ENCODE peak calls at places on chromosome 5, in nine cellular contexts. One of them, this sample, is unnamed.

GRCh38 chr5:53923969-53924876 is 363.8 kb downstream of the NDUFS4 start:
- DNase-seq in choroid plexus epithelial cell: peak
- DNase-seq in ovary: no peak
- DNase-seq in HFF-Myc: no peak
- DNase-seq in H9: no peak
- DNase-seq in left ventricle myocardium inferior: no peak
- DNase-seq in heart right ventricle: no peak
- DNase-seq in lower lobe of right lung: no peak
- DNase-seq in AG09309: no peak
- DNase-seq in this sample: no peak

GRCh38 chr5:96651948-96652753 is 10.0 kb upstream of the CAST start:
- DNase-seq in choroid plexus epithelial cell: peak
- DNase-seq in ovary: no peak
- DNase-seq in HFF-Myc: no peak
- DNase-seq in H9: peak
- DNase-seq in left ventricle myocardium inferior: no peak
- DNase-seq in heart right ventricle: no peak
- DNase-seq in lower lobe of right lung: no peak
- DNase-seq in AG09309: no peak
- DNase-seq in this sample: no peak

GRCh38 chr5:80408475-80408875 is 611 bp downstream of the ZFYVE16 start:
- DNase-seq in choroid plexus epithelial cell: peak
- DNase-seq in ovary: no peak
- DNase-seq in HFF-Myc: no peak
- DNase-seq in H9: peak
- DNase-seq in left ventricle myocardium inferior: peak
- DNase-seq in heart right ventricle: peak
- DNase-seq in lower lobe of right lung: peak
- DNase-seq in AG09309: no peak
- DNase-seq in this sample: peak

GRCh38 chr5:113546711-113547159 is 33.2 kb downstream of the YTHDC2 start:
- DNase-seq in choroid plexus epithelial cell: peak
- DNase-seq in ovary: no peak
- DNase-seq in HFF-Myc: peak
- DNase-seq in H9: no peak
- DNase-seq in left ventricle myocardium inferior: no peak
- DNase-seq in heart right ventricle: no peak
- DNase-seq in lower lobe of right lung: no peak
- DNase-seq in AG09309: peak
- DNase-seq in this sample: peak

GRCh38 chr5:32538031-32538547 is 47.3 kb upstream of the SUB1 start:
- DNase-seq in choroid plexus epithelial cell: no peak
- DNase-seq in ovary: peak
- DNase-seq in HFF-Myc: no peak
- DNase-seq in H9: no peak
- DNase-seq in left ventricle myocardium inferior: peak
- DNase-seq in heart right ventricle: no peak
- DNase-seq in lower lobe of right lung: no peak
- DNase-seq in AG09309: no peak
- DNase-seq in this sample: peak

GRCh38 chr5:140341591-140341990 is 4.8 kb downstream of the HBEGF start:
- DNase-seq in choroid plexus epithelial cell: no peak
- DNase-seq in ovary: no peak
- DNase-seq in HFF-Myc: no peak
- DNase-seq in H9: no peak
- DNase-seq in left ventricle myocardium inferior: peak
- DNase-seq in heart right ventricle: peak
- DNase-seq in lower lobe of right lung: no peak
- DNase-seq in AG09309: no peak
- DNase-seq in this sample: no peak

GRCh38 chr5:102600964-102601363 is 102.2 kb upstream of the SLCO6A1 start:
- DNase-seq in choroid plexus epithelial cell: peak
- DNase-seq in ovary: no peak
- DNase-seq in HFF-Myc: no peak
- DNase-seq in H9: no peak
- DNase-seq in left ventricle myocardium inferior: no peak
- DNase-seq in heart right ventricle: no peak
- DNase-seq in lower lobe of right lung: no peak
- DNase-seq in AG09309: no peak
- DNase-seq in this sample: peak

GRCh38 chr5:53253421-53253871 is 143.9 kb upstream of the MOCS2 start:
- DNase-seq in choroid plexus epithelial cell: peak
- DNase-seq in ovary: no peak
- DNase-seq in HFF-Myc: no peak
- DNase-seq in H9: no peak
- DNase-seq in left ventricle myocardium inferior: no peak
- DNase-seq in heart right ventricle: no peak
- DNase-seq in lower lobe of right lung: no peak
- DNase-seq in AG09309: peak
- DNase-seq in this sample: peak

GRCh38 chr5:81534481-81534840 is 140.5 kb upstream of the ACOT12 start:
- DNase-seq in choroid plexus epithelial cell: peak
- DNase-seq in ovary: no peak
- DNase-seq in HFF-Myc: no peak
- DNase-seq in H9: no peak
- DNase-seq in left ventricle myocardium inferior: no peak
- DNase-seq in heart right ventricle: no peak
- DNase-seq in lower lobe of right lung: no peak
- DNase-seq in AG09309: no peak
- DNase-seq in this sample: no peak

GRCh38 chr5:122586351-122586750 is 188.5 kb upstream of the SNX2 start:
- DNase-seq in choroid plexus epithelial cell: peak
- DNase-seq in ovary: no peak
- DNase-seq in HFF-Myc: no peak
- DNase-seq in H9: no peak
- DNase-seq in left ventricle myocardium inferior: no peak
- DNase-seq in heart right ventricle: no peak
- DNase-seq in lower lobe of right lung: no peak
- DNase-seq in AG09309: no peak
- DNase-seq in this sample: no peak

GRCh38 chr5:54309751-54310432 is 481 bp downstream of the ARL15 start:
- DNase-seq in choroid plexus epithelial cell: peak
- DNase-seq in ovary: no peak
- DNase-seq in HFF-Myc: no peak
- DNase-seq in H9: no peak
- DNase-seq in left ventricle myocardium inferior: peak
- DNase-seq in heart right ventricle: no peak
- DNase-seq in lower lobe of right lung: peak
- DNase-seq in AG09309: no peak
- DNase-seq in this sample: peak

GRCh38 chr5:152097128-152097527 is 172.5 kb upstream of the GLRA1 start:
- DNase-seq in choroid plexus epithelial cell: no peak
- DNase-seq in ovary: no peak
- DNase-seq in HFF-Myc: no peak
- DNase-seq in H9: no peak
- DNase-seq in left ventricle myocardium inferior: no peak
- DNase-seq in heart right ventricle: no peak
- DNase-seq in lower lobe of right lung: no peak
- DNase-seq in AG09309: no peak
- DNase-seq in this sample: no peak

GRCh38 chr5:178664141-178664540 is 37.3 kb upstream of the CLK4 start:
- DNase-seq in choroid plexus epithelial cell: no peak
- DNase-seq in ovary: no peak
- DNase-seq in HFF-Myc: no peak
- DNase-seq in H9: no peak
- DNase-seq in left ventricle myocardium inferior: no peak
- DNase-seq in heart right ventricle: no peak
- DNase-seq in lower lobe of right lung: no peak
- DNase-seq in AG09309: no peak
- DNase-seq in this sample: no peak

GRCh38 chr5:178667685-178668084 is 40.8 kb upstream of the CLK4 start:
- DNase-seq in choroid plexus epithelial cell: no peak
- DNase-seq in ovary: no peak
- DNase-seq in HFF-Myc: no peak
- DNase-seq in H9: peak
- DNase-seq in left ventricle myocardium inferior: no peak
- DNase-seq in heart right ventricle: no peak
- DNase-seq in lower lobe of right lung: no peak
- DNase-seq in AG09309: no peak
- DNase-seq in this sample: no peak

GRCh38 chr5:178668579-178668978 is 41.7 kb upstream of the CLK4 start:
- DNase-seq in choroid plexus epithelial cell: no peak
- DNase-seq in ovary: no peak
- DNase-seq in HFF-Myc: no peak
- DNase-seq in H9: no peak
- DNase-seq in left ventricle myocardium inferior: no peak
- DNase-seq in heart right ventricle: no peak
- DNase-seq in lower lobe of right lung: no peak
- DNase-seq in AG09309: no peak
- DNase-seq in this sample: no peak

GRCh38 chr5:178670486-178670885 is 43.6 kb upstream of the CLK4 start:
- DNase-seq in choroid plexus epithelial cell: no peak
- DNase-seq in ovary: no peak
- DNase-seq in HFF-Myc: no peak
- DNase-seq in H9: no peak
- DNase-seq in left ventricle myocardium inferior: no peak
- DNase-seq in heart right ventricle: no peak
- DNase-seq in lower lobe of right lung: no peak
- DNase-seq in AG09309: no peak
- DNase-seq in this sample: no peak

GRCh38 chr5:178667109-178667508 is 40.3 kb upstream of the CLK4 start:
- DNase-seq in choroid plexus epithelial cell: peak
- DNase-seq in ovary: no peak
- DNase-seq in HFF-Myc: no peak
- DNase-seq in H9: no peak
- DNase-seq in left ventricle myocardium inferior: no peak
- DNase-seq in heart right ventricle: no peak
- DNase-seq in lower lobe of right lung: no peak
- DNase-seq in AG09309: no peak
- DNase-seq in this sample: no peak
- TF ChIP-seq CTCF in choroid plexus epithelial cell: no peak
- TF ChIP-seq CTCF in ovary: no peak
- TF ChIP-seq CTCF in HFF-Myc: no peak
- TF ChIP-seq CTCF in H9: no peak
- TF ChIP-seq CTCF in left ventricle myocardium inferior: no peak
- TF ChIP-seq CTCF in heart right ventricle: no peak
- TF ChIP-seq CTCF in lower lobe of right lung: no peak
- TF ChIP-seq CTCF in AG09309: no peak
- TF ChIP-seq CTCF in this sample: no peak

GRCh38 chr5:136080483-136081180 is 51.8 kb downstream of the TGFBI start:
- DNase-seq in choroid plexus epithelial cell: peak
- DNase-seq in ovary: peak
- DNase-seq in HFF-Myc: peak
- DNase-seq in H9: peak
- DNase-seq in left ventricle myocardium inferior: peak
- DNase-seq in heart right ventricle: peak
- DNase-seq in lower lobe of right lung: peak
- DNase-seq in AG09309: peak
- DNase-seq in this sample: peak
- TF ChIP-seq CTCF in choroid plexus epithelial cell: no peak
- TF ChIP-seq CTCF in ovary: no peak
- TF ChIP-seq CTCF in HFF-Myc: no peak
- TF ChIP-seq CTCF in H9: no peak
- TF ChIP-seq CTCF in left ventricle myocardium inferior: no peak
- TF ChIP-seq CTCF in heart right ventricle: no peak
- TF ChIP-seq CTCF in lower lobe of right lung: no peak
- TF ChIP-seq CTCF in AG09309: no peak
- TF ChIP-seq CTCF in this sample: no peak

GRCh38 chr5:134099939-134100282 is 14.6 kb upstream of the TCF7 start:
- DNase-seq in choroid plexus epithelial cell: no peak
- DNase-seq in ovary: no peak
- DNase-seq in HFF-Myc: no peak
- DNase-seq in H9: peak
- DNase-seq in left ventricle myocardium inferior: no peak
- DNase-seq in heart right ventricle: no peak
- DNase-seq in lower lobe of right lung: no peak
- DNase-seq in AG09309: no peak
- DNase-seq in this sample: no peak

GRCh38 chr5:134100283-134101011 is 14.0 kb upstream of the TCF7 start:
- DNase-seq in choroid plexus epithelial cell: peak
- DNase-seq in ovary: no peak
- DNase-seq in HFF-Myc: no peak
- DNase-seq in H9: peak
- DNase-seq in left ventricle myocardium inferior: no peak
- DNase-seq in heart right ventricle: no peak
- DNase-seq in lower lobe of right lung: no peak
- DNase-seq in AG09309: no peak
- DNase-seq in this sample: peak

GRCh38 chr5:134103397-134103796 is 11.1 kb upstream of the TCF7 start:
- DNase-seq in choroid plexus epithelial cell: no peak
- DNase-seq in ovary: no peak
- DNase-seq in HFF-Myc: no peak
- DNase-seq in H9: no peak
- DNase-seq in left ventricle myocardium inferior: no peak
- DNase-seq in heart right ventricle: no peak
- DNase-seq in lower lobe of right lung: no peak
- DNase-seq in AG09309: no peak
- DNase-seq in this sample: no peak

GRCh38 chr5:134103998-134104612 is 10.4 kb upstream of the TCF7 start:
- DNase-seq in choroid plexus epithelial cell: no peak
- DNase-seq in ovary: no peak
- DNase-seq in HFF-Myc: no peak
- DNase-seq in H9: no peak
- DNase-seq in left ventricle myocardium inferior: no peak
- DNase-seq in heart right ventricle: no peak
- DNase-seq in lower lobe of right lung: no peak
- DNase-seq in AG09309: no peak
- DNase-seq in this sample: no peak

GRCh38 chr5:134101686-134102439 is 12.6 kb upstream of the TCF7 start:
- DNase-seq in choroid plexus epithelial cell: peak
- DNase-seq in ovary: peak
- DNase-seq in HFF-Myc: no peak
- DNase-seq in H9: peak
- DNase-seq in left ventricle myocardium inferior: peak
- DNase-seq in heart right ventricle: peak
- DNase-seq in lower lobe of right lung: peak
- DNase-seq in AG09309: no peak
- DNase-seq in this sample: no peak
- TF ChIP-seq CTCF in choroid plexus epithelial cell: peak
- TF ChIP-seq CTCF in ovary: peak
- TF ChIP-seq CTCF in HFF-Myc: peak
- TF ChIP-seq CTCF in H9: peak
- TF ChIP-seq CTCF in left ventricle myocardium inferior: peak
- TF ChIP-seq CTCF in heart right ventricle: peak
- TF ChIP-seq CTCF in lower lobe of right lung: peak
- TF ChIP-seq CTCF in AG09309: peak
- TF ChIP-seq CTCF in this sample: peak

GRCh38 chr5:120372899-120373298 is 91.2 kb upstream of the PRR16 start:
- DNase-seq in choroid plexus epithelial cell: peak
- DNase-seq in ovary: no peak
- DNase-seq in HFF-Myc: no peak
- DNase-seq in H9: no peak
- DNase-seq in left ventricle myocardium inferior: no peak
- DNase-seq in heart right ventricle: peak
- DNase-seq in lower lobe of right lung: no peak
- DNase-seq in AG09309: no peak
- DNase-seq in this sample: no peak

GRCh38 chr5:120366047-120366446 is 98.1 kb upstream of the PRR16 start:
- DNase-seq in choroid plexus epithelial cell: peak
- DNase-seq in ovary: no peak
- DNase-seq in HFF-Myc: no peak
- DNase-seq in H9: no peak
- DNase-seq in left ventricle myocardium inferior: no peak
- DNase-seq in heart right ventricle: no peak
- DNase-seq in lower lobe of right lung: no peak
- DNase-seq in AG09309: no peak
- DNase-seq in this sample: peak

GRCh38 chr5:120367896-120368634 is 96.0 kb upstream of the PRR16 start:
- DNase-seq in choroid plexus epithelial cell: no peak
- DNase-seq in ovary: no peak
- DNase-seq in HFF-Myc: no peak
- DNase-seq in H9: peak
- DNase-seq in left ventricle myocardium inferior: no peak
- DNase-seq in heart right ventricle: no peak
- DNase-seq in lower lobe of right lung: no peak
- DNase-seq in AG09309: no peak
- DNase-seq in this sample: peak

GRCh38 chr5:120368923-120369715 is 95.0 kb upstream of the PRR16 start:
- DNase-seq in choroid plexus epithelial cell: peak
- DNase-seq in ovary: no peak
- DNase-seq in HFF-Myc: no peak
- DNase-seq in H9: peak
- DNase-seq in left ventricle myocardium inferior: no peak
- DNase-seq in heart right ventricle: no peak
- DNase-seq in lower lobe of right lung: no peak
- DNase-seq in AG09309: no peak
- DNase-seq in this sample: peak
- TF ChIP-seq CTCF in choroid plexus epithelial cell: no peak
- TF ChIP-seq CTCF in ovary: no peak
- TF ChIP-seq CTCF in HFF-Myc: no peak
- TF ChIP-seq CTCF in H9: no peak
- TF ChIP-seq CTCF in left ventricle myocardium inferior: no peak
- TF ChIP-seq CTCF in heart right ventricle: no peak
- TF ChIP-seq CTCF in lower lobe of right lung: no peak
- TF ChIP-seq CTCF in AG09309: no peak
- TF ChIP-seq CTCF in this sample: no peak